ENCODE peak calls at places on chromosomes 5 and 9, in four cellular contexts. G is AG04450, Z is HCT116, X is heart left ventricle. A is an unnamed sample.

GRCh38 chr5:64876203-64876602 is 107.5 kb downstream of the CWC27 start:
- DNase-seq in G (no peak), Z (no peak), X (no peak), A (no peak)

GRCh38 chr9:8408575-8409190 is 609.1 kb upstream of the DMAC1 start:
- DNase-seq in G (no peak), Z (no peak), X (no peak), A (no peak)

GRCh38 chr5:56330806-56331205 is 97.7 kb upstream of the ANKRD55 start:
- DNase-seq in G (no peak), Z (no peak), X (no peak), A (no peak)

GRCh38 chr9:93298498-93299417 is 114.8 kb downstream of the WNK2 start:
- DNase-seq in G (no peak), Z (no peak), X (no peak), A (no peak)

GRCh38 chr5:6748142-6748541 is 34.9 kb downstream of the TENT4A start:
- DNase-seq in G (no peak), Z (no peak), X (no peak), A (no peak)

GRCh38 chr5:123450641-123451421 is 27.6 kb upstream of the CEP120 start:
- DNase-seq in G (no peak), Z (no peak), X (no peak), A (peak; percentile 68)

GRCh38 chr9:80560976-80561375 is 989.2 kb downstream of the TLE4 start:
- DNase-seq in G (no peak), Z (no peak), X (no peak), A (no peak)

GRCh38 chr9:113609562-113610318 is 146.2 kb downstream of the RGS3 start:
- DNase-seq in G (no peak), Z (no peak), X (peak; percentile 90), A (peak; percentile 87)

GRCh38 chr9:96612105-96612965 is 7.3 kb downstream of the CDC14B start:
- DNase-seq in G (peak; percentile 71), Z (no peak), X (peak; percentile 66), A (peak; percentile 28)

GRCh38 chr5:72596956-72597355 is 89.7 kb upstream of the ZNF366 start:
- DNase-seq in G (no peak), Z (no peak), X (no peak), A (peak; percentile 38)

GRCh38 chr5:115321309-115321708 is 24.9 kb upstream of the CCDC112 start:
- DNase-seq in G (no peak), Z (no peak), X (no peak), A (no peak)

GRCh38 chr9:137524161-137524560 is 26.0 kb downstream of the PNPLA7 start:
- DNase-seq in G (no peak), Z (no peak), X (no peak), A (no peak)

GRCh38 chr5:161925960-161926359 is 78.0 kb downstream of the GABRA1 start:
- DNase-seq in G (no peak), Z (no peak), X (no peak), A (no peak)

GRCh38 chr5:174272671-174273070 is 227.2 kb downstream of the NSG2 start:
- DNase-seq in G (no peak), Z (no peak), X (no peak), A (no peak)

GRCh38 chr9:105083246-105083645 is 155.3 kb upstream of the ABCA1 start:
- DNase-seq in G (no peak), Z (no peak), X (no peak), A (no peak)

GRCh38 chr5:176619203-176619568 is 9.2 kb upstream of the GPRIN1 start:
- DNase-seq in G (peak; percentile 70), Z (peak; percentile 79), X (peak; percentile 75), A (peak; percentile 93)

GRCh38 chr5:132008961-132009680 is 2.3 kb downstream of the ACSL6 start:
- DNase-seq in G (no peak), Z (no peak), X (no peak), A (no peak)

GRCh38 chr5:77892061-77893010 is 116.2 kb upstream of the TBCA start:
- DNase-seq in G (no peak), Z (no peak), X (no peak), A (no peak)

GRCh38 chr9:104899759-104900247 is 28.2 kb downstream of the ABCA1 start:
- DNase-seq in G (no peak), Z (no peak), X (no peak), A (no peak)

GRCh38 chr5:122154910-122155309 is 25.6 kb downstream of the ZNF474 start:
- DNase-seq in G (peak; percentile 37), Z (no peak), X (no peak), A (no peak)

GRCh38 chr5:82225525-82226172 is 52.5 kb downstream of the RPS23 start:
- DNase-seq in G (peak; percentile 52), Z (peak; percentile 46), X (no peak), A (peak; percentile 68)

GRCh38 chr5:176788931-176789872 is 21.2 kb upstream of the UNC5A start:
- DNase-seq in G (no peak), Z (no peak), X (no peak), A (no peak)

GRCh38 chr5:168125445-168126199 is 165.8 kb upstream of the WWC1 start:
- DNase-seq in G (no peak), Z (no peak), X (no peak), A (no peak)

GRCh38 chr9:120918931-120919638 is 7.5 kb downstream of the TRAF1 start:
- DNase-seq in G (no peak), Z (no peak), X (no peak), A (no peak)

GRCh38 chr9:135128035-135128670 is 40.7 kb downstream of the OLFM1 start:
- DNase-seq in G (no peak), Z (no peak), X (no peak), A (no peak)

GRCh38 chr5:141338538-141339306 is at the start of gene PCDHGA2:
- DNase-seq in G (no peak), Z (no peak), X (no peak), A (no peak)

GRCh38 chr9:68733021-68733405 is 28.0 kb downstream of the PIP5K1B start:
- DNase-seq in G (no peak), Z (no peak), X (no peak), A (no peak)

GRCh38 chr5:107812570-107813141 is 141.9 kb upstream of the EFNA5 start:
- DNase-seq in G (peak; percentile 66), Z (no peak), X (peak; percentile 52), A (peak; percentile 7)

GRCh38 chr9:69554945-69555344 is 117.2 kb downstream of the APBA1 start:
- DNase-seq in G (peak; percentile 33), Z (no peak), X (no peak), A (peak; percentile 97)

DNA sequence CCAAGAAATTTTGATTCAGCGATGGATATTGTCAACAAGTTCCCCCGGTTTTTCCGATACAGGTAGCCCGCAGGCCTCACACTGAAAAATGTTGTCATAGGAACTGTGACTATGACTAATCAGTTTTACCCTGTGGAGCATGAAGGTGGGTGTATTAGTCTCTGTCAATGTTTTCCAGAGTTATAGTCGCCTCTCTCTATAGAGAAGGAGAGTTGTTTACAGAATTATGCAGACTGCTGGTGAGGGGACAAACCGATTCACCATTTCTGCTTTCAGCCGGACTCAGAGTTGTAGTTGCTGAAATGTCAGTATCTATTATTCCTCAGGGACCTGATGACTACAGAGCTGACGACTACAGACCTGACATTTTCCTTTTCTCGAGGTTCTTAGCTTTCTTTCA is 178.4 kb downstream of the FGF1 start:
- DNase-seq in G (no peak), Z (no peak), X (no peak), A (no peak)
- H3K27ac ChIP-seq in G (no peak overlapping the region), Z (no peak overlapping the region), X (peak overlapping the region; percentile 26), A (no peak overlapping the region)

DNA sequence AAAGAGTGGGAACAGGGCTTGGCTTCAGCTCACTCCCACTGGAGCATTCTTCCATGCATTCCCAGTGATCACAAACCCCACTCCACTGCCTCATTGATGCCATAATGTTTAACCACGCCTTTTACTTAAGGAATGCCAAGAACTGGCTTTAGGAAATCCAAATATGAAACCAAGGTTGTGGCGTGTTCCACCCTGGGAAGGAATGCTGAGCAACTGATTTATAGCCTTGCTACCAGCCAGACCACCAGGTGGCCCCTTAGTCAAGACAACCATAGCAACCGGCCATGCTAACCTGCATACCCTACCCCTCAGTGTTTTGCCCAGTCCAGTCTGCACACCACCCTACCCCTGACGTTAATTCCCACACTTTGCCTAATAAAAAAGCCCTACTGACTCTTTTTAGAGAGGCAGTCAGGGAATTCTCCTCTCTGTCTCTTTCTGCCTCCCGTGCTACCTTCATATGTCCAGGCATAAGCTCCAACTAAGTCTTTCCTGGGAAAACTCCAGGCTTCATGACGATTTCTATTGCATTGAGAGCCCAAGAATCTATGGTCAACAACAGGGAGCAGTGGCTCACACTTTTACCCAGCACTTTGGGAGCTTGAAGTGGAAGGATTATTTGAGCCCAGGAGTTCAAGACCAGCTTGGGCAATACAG is 27.0 kb upstream of the PRRC2B start:
- DNase-seq in G (no peak), Z (no peak), X (peak; percentile 49), A (peak; percentile 81)
- TF ChIP-seq CTCF in G (peak; percentile 15), Z (peak; percentile 22), X (no peak), A (peak; percentile 54)

GRCh38 chr9:89318123-89319014 is at the start of gene SECISBP2:
- DNase-seq in G (peak; percentile 93), Z (peak; percentile 87), X (peak; percentile 98), A (peak; percentile 99)
- H3K27ac ChIP-seq in G (peak within 1 kb of the TSS; percentile 97), Z (peak within 1 kb of the TSS; percentile 95), X (peak within 1 kb of the TSS; percentile 98), A (peak within 1 kb of the TSS; percentile 98)

GRCh38 chr9:126804696-126805545 is at the start of gene ZBTB43:
- DNase-seq in G (peak; percentile 82), Z (peak; percentile 85), X (peak; percentile 99), A (peak; percentile 97)

GRCh38 chr9:126804198-126804695 is 593 bp upstream of the ZBTB43 start:
- DNase-seq in G (no peak), Z (no peak), X (no peak), A (no peak)

GRCh38 chr9:126806336-126806735 is 1.5 kb downstream of the ZBTB43 start:
- DNase-seq in G (no peak), Z (no peak), X (no peak), A (no peak)

GRCh38 chr9:126802343-126803059 is 2.3 kb upstream of the ZBTB43 start:
- DNase-seq in G (no peak), Z (no peak), X (no peak), A (no peak)

GRCh38 chr9:126805546-126806262 is 864 bp downstream of the ZBTB43 start:
- DNase-seq in G (no peak), Z (peak; percentile 39), X (peak; percentile 68), A (peak; percentile 85)
- TF ChIP-seq CTCF in G (no peak), Z (no peak), X (no peak), A (no peak)

GRCh38 chr9:124782661-124783574 is 6.0 kb downstream of the OLFML2A start:
- DNase-seq in G (no peak), Z (no peak), X (no peak), A (no peak)
- H3K27ac ChIP-seq in G (no peak overlapping the region), Z (no peak overlapping the region), X (peak overlapping the region; percentile 14), A (no peak overlapping the region)

DNA sequence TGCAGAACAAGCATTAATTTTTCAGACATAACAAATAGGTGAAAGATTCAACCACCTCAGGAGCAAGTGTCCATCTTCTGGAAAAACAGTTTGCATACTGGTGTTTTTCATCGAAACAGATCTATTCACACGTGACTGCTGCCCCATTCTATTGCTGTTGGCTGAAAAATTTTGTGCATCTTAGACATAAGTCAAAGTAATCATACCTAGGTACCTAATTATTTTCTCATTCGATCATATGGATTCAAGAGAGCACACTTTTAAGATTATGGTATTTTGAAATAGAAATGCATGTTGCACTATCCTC is 72.9 kb upstream of the CDH6 start:
- DNase-seq in G (no peak), Z (no peak), X (no peak), A (no peak)
- TF ChIP-seq CTCF in G (no peak), Z (no peak), X (no peak), A (no peak)